ENCODE peak calls at places on chromosome 2, in six cellular contexts. X is heart left ventricle, G is body of pancreas, U is fibroblast of mammary gland, E is nephron progenitor cell, C is cardiac fibroblast. P is an unnamed sample.
A peak's percentile ranks its signal among the peaks of the same experiment; 100 is the strongest.

GRCh38 chr2:61493523-61493942 is 22.6 kb upstream of the USP34 start:
- DNase-seq in X (no peak), U (peak; percentile 24), E (no peak), G (no peak), C (peak; percentile 56), P (no peak)

GRCh38 chr2:7611750-7612149 is 694.5 kb downstream of the RNF144A start:
- DNase-seq in U (no peak), X (no peak), G (no peak), E (no peak), C (no peak), P (no peak)

GRCh38 chr2:29073913-29074312 is 410 bp downstream of the PCARE start:
- DNase-seq in X (no peak), E (no peak), C (no peak), U (no peak), G (no peak), P (no peak)

GRCh38 chr2:195470622-195471021 is 186.4 kb upstream of the SLC39A10 start:
- DNase-seq in E (no peak), X (no peak), G (no peak), C (no peak), U (no peak), P (no peak)

GRCh38 chr2:68411397-68412126 is 46.5 kb downstream of the PLEK start:
- DNase-seq in U (no peak), C (no peak), E (no peak), G (no peak), X (no peak), P (no peak)

GRCh38 chr2:85162746-85163301 is 29.6 kb downstream of the TCF7L1 start:
- DNase-seq in E (no peak), X (no peak), U (peak; percentile 88), G (no peak), C (peak; percentile 50), P (no peak)

GRCh38 chr2:215579809-215580208 is 143.9 kb upstream of the FN1 start:
- DNase-seq in C (peak; percentile 87), U (peak; percentile 97), G (no peak), E (no peak), X (no peak), P (no peak)

GRCh38 chr2:109715302-109715937 is 78.7 kb upstream of the RGPD5 start:
- DNase-seq in E (no peak), C (peak; percentile 45), X (no peak), U (peak; percentile 6), G (peak; percentile 58), P (no peak)

GRCh38 chr2:84481702-84482101 is 22.6 kb upstream of the SUCLG1 start:
- DNase-seq in U (peak; percentile 47), C (peak; percentile 52), E (no peak), G (no peak), X (no peak), P (no peak)

GRCh38 chr2:60053791-60054190 is 499.7 kb downstream of the BCL11A start:
- DNase-seq in C (no peak), U (no peak), E (no peak), G (peak; percentile 95), X (no peak), P (no peak)

GRCh38 chr2:61789807-61790602 is 63.9 kb downstream of the FAM161A start:
- DNase-seq in X (no peak), U (peak; percentile 5), E (no peak), G (no peak), C (no peak), P (no peak)

GRCh38 chr2:231911381-231911780 is 14.8 kb downstream of the NPPC start:
- DNase-seq in E (no peak), U (no peak), C (no peak), X (peak; percentile 7), G (peak; percentile 51), P (no peak)

GRCh38 chr2:154638768-154639167 is 59.7 kb upstream of the KCNJ3 start:
- DNase-seq in X (no peak), U (no peak), C (no peak), E (no peak), G (no peak), P (no peak)

GRCh38 chr2:67650292-67651133 is 253.4 kb downstream of the ETAA1 start:
- DNase-seq in G (peak; percentile 81), E (peak; percentile 72), X (peak; percentile 85), C (peak; percentile 97), U (peak; percentile 94), P (peak; percentile 62)

GRCh38 chr2:188984680-188985079 is 10.5 kb downstream of the COL3A1 start:
- DNase-seq in C (peak; percentile 94), U (peak; percentile 98), E (no peak), G (no peak), X (no peak), P (no peak)

GRCh38 chr2:219149667-219150066 is 10.9 kb downstream of the NHEJ1 start:
- DNase-seq in C (peak; percentile 29), G (peak; percentile 70), E (no peak), X (no peak), U (no peak), P (no peak)

GRCh38 chr2:16821696-16822095 is 156.1 kb upstream of the CYRIA start:
- DNase-seq in U (no peak), E (no peak), X (no peak), C (no peak), G (no peak), P (no peak)

GRCh38 chr2:169585673-169586072 is 1.5 kb downstream of the PPIG start:
- DNase-seq in X (no peak), E (no peak), U (no peak), C (no peak), G (no peak), P (no peak)

DNA sequence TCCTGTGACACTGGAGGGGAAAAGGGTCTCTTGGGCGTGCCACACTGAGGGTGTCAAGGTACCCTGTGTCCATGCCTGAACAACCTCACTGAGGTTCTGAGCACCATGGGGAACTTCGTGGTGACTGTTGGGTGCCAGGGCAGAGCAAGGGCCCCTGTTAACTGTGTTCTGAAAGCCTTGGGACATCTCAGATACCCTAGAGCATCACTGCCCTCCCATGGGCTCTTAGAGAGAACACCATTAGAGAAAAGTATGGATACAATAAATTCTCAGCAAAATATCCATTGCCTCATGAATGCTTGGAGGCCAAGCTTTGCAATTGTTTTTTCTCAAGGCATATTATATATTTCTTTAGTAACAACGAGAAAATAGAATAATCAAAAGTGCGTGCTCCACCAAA is 488.5 kb upstream of the NRP2 start:
- DNase-seq in X (no peak), C (no peak), U (no peak), G (no peak), E (no peak), P (no peak)
- TF ChIP-seq CTCF in X (no peak), C (no peak), U (no peak), G (no peak), E (no peak), P (no peak)

GRCh38 chr2:174003635-174004310 is 38.6 kb upstream of the SP3 start:
- DNase-seq in X (no peak), C (no peak), E (no peak), U (no peak), G (peak; percentile 81), P (no peak)
- TF ChIP-seq CTCF in X (peak; percentile 34), C (no peak), E (no peak), U (no peak), G (peak; percentile 72), P (no peak)

DNA sequence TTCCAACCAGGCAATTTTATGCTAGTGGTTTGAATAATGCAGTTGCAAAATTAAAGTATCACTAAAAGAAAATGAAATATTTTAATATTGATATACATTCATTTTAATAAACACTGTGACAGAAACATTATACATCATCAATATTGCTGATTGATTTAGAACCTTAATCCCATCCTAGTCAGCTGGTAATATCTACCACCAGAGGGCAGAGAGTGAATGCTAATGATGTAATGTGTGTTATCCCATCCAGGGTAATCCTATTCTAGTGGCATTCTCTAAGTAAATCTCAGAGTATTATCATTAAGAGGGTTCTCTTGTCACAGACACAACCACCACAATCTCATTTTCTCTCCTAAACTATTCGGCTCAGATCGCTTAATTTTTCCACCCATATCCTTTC is 477.4 kb downstream of the CPS1 start:
- DNase-seq in X (no peak), U (peak; percentile 17), G (no peak), E (no peak), C (peak; percentile 16), P (no peak)
- TF ChIP-seq CTCF in X (peak; percentile 10), U (peak; percentile 48), G (peak; percentile 29), E (peak; percentile 43), C (peak; percentile 63), P (peak; percentile 69)

GRCh38 chr2:241289597-241289996 is 25.9 kb downstream of the HDLBP start:
- DNase-seq in X (no peak), U (no peak), E (no peak), G (no peak), C (no peak), P (no peak)
- TF ChIP-seq CTCF in X (no peak), U (no peak), E (no peak), G (no peak), C (no peak), P (no peak)

GRCh38 chr2:178301595-178302324 is 107.4 kb downstream of the OSBPL6 start:
- DNase-seq in G (no peak), E (no peak), U (no peak), C (no peak), X (no peak), P (no peak)

GRCh38 chr2:178309541-178309940 is 115.2 kb downstream of the OSBPL6 start:
- DNase-seq in U (peak; percentile 10), C (no peak), G (no peak), X (no peak), E (no peak), P (no peak)

GRCh38 chr2:178304262-178304661 is 110.0 kb downstream of the OSBPL6 start:
- DNase-seq in C (no peak), U (peak; percentile 10), E (no peak), G (no peak), X (no peak), P (no peak)

DNA sequence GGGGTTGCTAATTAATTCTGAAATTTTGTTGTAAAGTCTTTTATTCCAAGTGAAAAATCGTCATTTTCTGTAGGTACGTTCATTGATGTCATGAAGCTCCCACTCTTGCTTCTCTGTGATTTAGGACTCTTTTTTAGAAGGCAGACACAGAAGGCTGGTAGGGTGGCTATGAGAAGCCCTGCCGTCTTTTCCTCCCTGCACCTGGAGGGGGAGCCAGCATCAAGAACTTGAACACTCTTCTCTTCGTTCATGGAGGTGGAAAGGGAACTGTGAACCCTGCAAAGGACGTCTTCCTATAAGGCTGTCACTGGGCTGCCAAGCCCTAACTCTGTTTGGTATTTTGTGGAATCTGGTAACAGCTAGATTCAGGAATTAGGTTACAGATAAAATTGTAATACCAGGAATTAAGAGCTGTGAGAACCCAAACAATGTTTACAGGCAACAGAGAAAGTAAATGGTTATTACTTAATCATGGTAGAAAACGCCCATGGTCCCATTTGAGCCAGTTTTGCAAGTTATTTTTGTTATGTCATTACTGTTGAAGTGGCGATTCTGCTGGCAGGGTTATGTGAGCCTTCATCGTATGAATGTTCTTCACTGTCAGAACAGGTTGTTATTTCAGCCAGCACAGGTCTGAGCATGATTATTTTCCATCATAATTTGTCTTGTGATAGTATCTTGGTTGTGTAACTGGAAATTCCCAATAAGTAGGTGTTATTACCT is 112.2 kb downstream of the OSBPL6 start:
- DNase-seq in E (peak; percentile 60), G (peak; percentile 71), C (peak; percentile 61), U (peak; percentile 41), X (no peak), P (peak; percentile 18)
- TF ChIP-seq CTCF in E (peak; percentile 64), G (peak; percentile 62), C (peak; percentile 80), U (peak; percentile 61), X (peak; percentile 33), P (peak; percentile 65)

GRCh38 chr2:134765987-134766386 is 47.2 kb upstream of the TMEM163 start:
- DNase-seq in E (no peak), G (no peak), U (no peak), X (no peak), C (no peak), P (no peak)
- TF ChIP-seq CTCF in E (no peak), G (no peak), U (no peak), X (no peak), C (no peak), P (no peak)

GRCh38 chr2:191947235-191947634 is 100.3 kb upstream of the CAVIN2 start:
- DNase-seq in C (no peak), X (no peak), E (no peak), G (no peak), U (no peak), P (no peak)
- TF ChIP-seq CTCF in C (no peak), X (no peak), E (no peak), G (no peak), U (no peak), P (no peak)

P was measured in neural crest cell.